ENCODE peak calls at places on chromosomes 11 and 22, in four cellular contexts. One of them, this sample, is unnamed.

GRCh38 chr11:32079511-32079910 is 11.4 kb upstream of the RCN1 start:
- DNase-seq in IMR-90: no peak
- DNase-seq in GM12878: no peak
- DNase-seq in endothelial cell of umbilical vein: no peak
- DNase-seq in this sample: no peak

GRCh38 chr11:126140106-126140931 is 71.1 kb downstream of the RPUSD4 start:
- DNase-seq in IMR-90: no peak
- DNase-seq in GM12878: no peak
- DNase-seq in endothelial cell of umbilical vein: no peak
- DNase-seq in this sample: no peak

GRCh38 chr11:801097-801780 is 3.2 kb upstream of the SLC25A22 start:
- DNase-seq in IMR-90: no peak
- DNase-seq in GM12878: no peak
- DNase-seq in endothelial cell of umbilical vein: no peak
- DNase-seq in this sample: no peak

GRCh38 chr22:45638834-45639746 is 32.5 kb upstream of the ATXN10 start:
- DNase-seq in IMR-90: no peak
- DNase-seq in GM12878: no peak
- DNase-seq in endothelial cell of umbilical vein: peak; percentile 26
- DNase-seq in this sample: peak; percentile 75

GRCh38 chr11:70625921-70626518 is 227.7 kb downstream of the CTTN start:
- DNase-seq in IMR-90: no peak
- DNase-seq in GM12878: no peak
- DNase-seq in endothelial cell of umbilical vein: no peak
- DNase-seq in this sample: no peak

GRCh38 chr11:12478743-12479142 is 101.4 kb downstream of the PARVA start:
- DNase-seq in IMR-90: peak; percentile 51
- DNase-seq in GM12878: no peak
- DNase-seq in endothelial cell of umbilical vein: no peak
- DNase-seq in this sample: no peak

GRCh38 chr11:93939084-93939780 is 81.9 kb upstream of the HEPHL1 start:
- DNase-seq in IMR-90: peak; percentile 11
- DNase-seq in GM12878: no peak
- DNase-seq in endothelial cell of umbilical vein: no peak
- DNase-seq in this sample: no peak

GRCh38 chr11:130449246-130449990 is 973 bp downstream of the ADAMTS15 start:
- DNase-seq in IMR-90: no peak
- DNase-seq in GM12878: no peak
- DNase-seq in endothelial cell of umbilical vein: no peak
- DNase-seq in this sample: no peak

GRCh38 chr11:64610596-64610995 is 19.6 kb downstream of the SLC22A12 start:
- DNase-seq in IMR-90: no peak
- DNase-seq in GM12878: no peak
- DNase-seq in endothelial cell of umbilical vein: no peak
- DNase-seq in this sample: no peak

GRCh38 chr11:19766206-19766605 is 53.6 kb downstream of the NAV2 start:
- DNase-seq in IMR-90: peak; percentile 41
- DNase-seq in GM12878: no peak
- DNase-seq in endothelial cell of umbilical vein: no peak
- DNase-seq in this sample: no peak

GRCh38 chr11:130555251-130555841 is 106.9 kb downstream of the ADAMTS15 start:
- DNase-seq in IMR-90: no peak
- DNase-seq in GM12878: no peak
- DNase-seq in endothelial cell of umbilical vein: no peak
- DNase-seq in this sample: no peak

GRCh38 chr11:95884364-95884763 is 39.5 kb downstream of the MTMR2 start:
- DNase-seq in IMR-90: peak; percentile 63
- DNase-seq in GM12878: no peak
- DNase-seq in endothelial cell of umbilical vein: peak; percentile 73
- DNase-seq in this sample: no peak

GRCh38 chr11:69217276-69218105 is 61.8 kb downstream of the SMIM38 start:
- DNase-seq in IMR-90: no peak
- DNase-seq in GM12878: no peak
- DNase-seq in endothelial cell of umbilical vein: no peak
- DNase-seq in this sample: no peak

GRCh38 chr11:108199446-108200321 is 22.8 kb downstream of the NPAT start:
- DNase-seq in IMR-90: peak; percentile 68
- DNase-seq in GM12878: peak; percentile 68
- DNase-seq in endothelial cell of umbilical vein: no peak
- DNase-seq in this sample: peak; percentile 68

GRCh38 chr11:34512810-34513673 is 552 bp downstream of the ELF5 start:
- DNase-seq in IMR-90: peak; percentile 54
- DNase-seq in GM12878: peak; percentile 7
- DNase-seq in endothelial cell of umbilical vein: peak; percentile 49
- DNase-seq in this sample: peak; percentile 79

GRCh38 chr11:112612283-112612849 is 348.9 kb upstream of the NCAM1 start:
- DNase-seq in IMR-90: no peak
- DNase-seq in GM12878: no peak
- DNase-seq in endothelial cell of umbilical vein: no peak
- DNase-seq in this sample: no peak

GRCh38 chr11:6390718-6391547 is 659 bp downstream of the SMPD1 start:
- DNase-seq in IMR-90: no peak
- DNase-seq in GM12878: no peak
- DNase-seq in endothelial cell of umbilical vein: no peak
- DNase-seq in this sample: no peak

GRCh38 chr11:83195176-83195531 is 1.6 kb downstream of the ANKRD42 start:
- DNase-seq in IMR-90: peak; percentile 1
- DNase-seq in GM12878: no peak
- DNase-seq in endothelial cell of umbilical vein: no peak
- DNase-seq in this sample: no peak

GRCh38 chr11:78256962-78257361 is 68.2 kb downstream of the USP35 start:
- DNase-seq in IMR-90: peak; percentile 92
- DNase-seq in GM12878: no peak
- DNase-seq in endothelial cell of umbilical vein: peak; percentile 91
- DNase-seq in this sample: peak; percentile 87

GRCh38 chr11:119749006-119749565 is 20.1 kb upstream of the NECTIN1 start:
- DNase-seq in IMR-90: no peak
- DNase-seq in GM12878: no peak
- DNase-seq in endothelial cell of umbilical vein: no peak
- DNase-seq in this sample: no peak

GRCh38 chr22:38163844-38164577 is 17.6 kb downstream of the PLA2G6 start:
- DNase-seq in IMR-90: no peak
- DNase-seq in GM12878: no peak
- DNase-seq in endothelial cell of umbilical vein: no peak
- DNase-seq in this sample: peak; percentile 80

GRCh38 chr22:29726104-29726503 is 6.3 kb downstream of the CABP7 start:
- DNase-seq in IMR-90: no peak
- DNase-seq in GM12878: no peak
- DNase-seq in endothelial cell of umbilical vein: no peak
- DNase-seq in this sample: peak; percentile 70

DNA sequence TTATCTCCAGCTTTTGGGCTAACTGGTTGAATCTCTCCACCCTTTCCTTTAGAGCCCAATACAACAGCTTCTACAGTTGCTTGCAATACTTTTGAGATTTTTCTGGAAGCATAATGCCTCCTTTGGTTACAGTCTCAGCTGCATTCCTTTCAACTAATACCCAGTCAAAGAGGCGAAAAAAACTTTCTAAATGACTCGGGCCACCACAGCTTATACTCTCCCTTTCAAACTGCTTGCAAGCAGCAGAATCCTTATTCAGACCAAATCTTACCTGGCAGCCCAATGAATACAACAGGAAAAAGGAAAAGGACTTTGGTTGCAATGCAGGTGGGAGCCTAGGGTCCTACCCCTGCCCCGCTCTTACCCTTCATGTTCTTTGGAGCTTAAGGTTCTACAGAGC is 15.8 kb downstream of the JAML start:
- DNase-seq in IMR-90: no peak
- DNase-seq in GM12878: no peak
- DNase-seq in endothelial cell of umbilical vein: no peak
- DNase-seq in this sample: no peak
- TF ChIP-seq FOS in IMR-90: no peak
- TF ChIP-seq FOS in GM12878: no peak
- TF ChIP-seq FOS in endothelial cell of umbilical vein: no peak
- TF ChIP-seq FOS in this sample: no peak

DNA sequence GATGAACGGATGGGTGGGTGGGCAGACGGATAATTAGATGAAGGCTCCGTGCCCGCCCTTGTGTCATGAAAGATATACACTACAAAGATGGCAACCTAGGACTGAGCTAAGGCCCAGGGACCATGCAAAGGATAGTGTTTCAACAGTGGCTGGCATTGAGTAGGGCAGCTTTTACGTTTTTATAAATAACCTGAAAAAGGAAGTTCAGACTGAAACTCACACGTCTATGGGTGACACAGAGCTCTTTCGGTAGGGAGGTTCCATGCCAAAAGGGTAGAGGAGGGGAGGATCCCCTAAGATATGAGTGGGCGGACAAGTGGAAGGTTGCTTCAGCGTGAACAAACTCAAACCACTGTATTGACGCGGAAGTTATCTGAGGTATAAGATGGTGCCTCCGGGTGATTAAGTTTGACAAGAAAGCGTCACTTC is 90.5 kb downstream of the UBASH3B start:
- DNase-seq in IMR-90: no peak
- DNase-seq in GM12878: peak; percentile 87
- DNase-seq in endothelial cell of umbilical vein: no peak
- DNase-seq in this sample: no peak
- TF ChIP-seq FOS in IMR-90: no peak
- TF ChIP-seq FOS in GM12878: no peak
- TF ChIP-seq FOS in endothelial cell of umbilical vein: no peak
- TF ChIP-seq FOS in this sample: no peak

GRCh38 chr11:14577835-14578529 is 57.8 kb upstream of the PSMA1 start:
- DNase-seq in IMR-90: no peak
- DNase-seq in GM12878: no peak
- DNase-seq in endothelial cell of umbilical vein: no peak
- DNase-seq in this sample: no peak
- TF ChIP-seq FOS in IMR-90: no peak
- TF ChIP-seq FOS in GM12878: no peak
- TF ChIP-seq FOS in endothelial cell of umbilical vein: no peak
- TF ChIP-seq FOS in this sample: no peak

GRCh38 chr11:86497310-86497709 is 122.6 kb downstream of the CCDC81 start:
- DNase-seq in IMR-90: peak; percentile 67
- DNase-seq in GM12878: no peak
- DNase-seq in endothelial cell of umbilical vein: no peak
- DNase-seq in this sample: no peak
- TF ChIP-seq FOS in IMR-90: no peak
- TF ChIP-seq FOS in GM12878: no peak
- TF ChIP-seq FOS in endothelial cell of umbilical vein: no peak
- TF ChIP-seq FOS in this sample: no peak

DNA sequence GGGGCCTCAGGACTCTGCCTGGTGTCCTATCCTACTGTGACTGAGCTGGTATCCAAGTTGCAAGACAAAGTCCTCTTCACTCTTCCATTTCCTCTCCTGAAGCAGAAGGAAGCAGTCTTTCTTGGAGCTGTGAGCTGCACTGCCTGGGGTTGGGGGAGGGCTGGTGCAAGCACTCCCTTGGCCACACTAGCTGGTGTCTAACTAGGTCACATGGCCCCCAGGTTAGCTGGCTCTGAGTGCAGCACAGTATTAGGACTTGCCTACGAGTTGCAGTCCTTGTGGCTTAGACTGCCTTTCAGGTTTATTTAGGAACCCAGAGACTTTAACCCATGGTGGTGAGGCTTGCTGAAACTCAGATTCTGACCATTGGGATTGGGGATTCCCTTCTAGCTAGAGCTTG is 138.9 kb downstream of the NELL1 start:
- DNase-seq in IMR-90: no peak
- DNase-seq in GM12878: no peak
- DNase-seq in endothelial cell of umbilical vein: no peak
- DNase-seq in this sample: no peak
- TF ChIP-seq FOS in IMR-90: no peak
- TF ChIP-seq FOS in GM12878: no peak
- TF ChIP-seq FOS in endothelial cell of umbilical vein: no peak
- TF ChIP-seq FOS in this sample: no peak

DNA sequence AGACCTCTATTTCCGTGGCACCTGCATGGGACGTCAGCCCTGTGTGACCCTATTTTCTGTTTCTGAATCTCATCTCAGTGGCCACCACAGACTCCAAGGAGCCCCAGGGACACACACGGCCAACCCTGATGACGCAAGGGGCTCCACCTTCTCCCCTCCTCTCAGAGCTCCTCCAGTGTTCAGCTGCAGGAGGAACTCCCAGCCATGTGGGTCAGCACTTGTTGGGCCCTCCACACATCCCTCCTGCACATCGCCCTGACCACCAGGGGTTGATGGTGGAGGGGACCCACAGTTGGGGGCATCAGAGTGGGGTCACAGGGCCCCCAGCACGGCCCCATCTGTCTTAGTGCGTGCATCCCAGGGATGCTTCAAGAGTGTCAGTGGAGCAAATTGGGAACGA is 499.6 kb downstream of the BRD1 start:
- DNase-seq in IMR-90: no peak
- DNase-seq in GM12878: no peak
- DNase-seq in endothelial cell of umbilical vein: no peak
- DNase-seq in this sample: no peak
- TF ChIP-seq FOS in IMR-90: no peak
- TF ChIP-seq FOS in GM12878: no peak
- TF ChIP-seq FOS in endothelial cell of umbilical vein: no peak
- TF ChIP-seq FOS in this sample: no peak

DNA sequence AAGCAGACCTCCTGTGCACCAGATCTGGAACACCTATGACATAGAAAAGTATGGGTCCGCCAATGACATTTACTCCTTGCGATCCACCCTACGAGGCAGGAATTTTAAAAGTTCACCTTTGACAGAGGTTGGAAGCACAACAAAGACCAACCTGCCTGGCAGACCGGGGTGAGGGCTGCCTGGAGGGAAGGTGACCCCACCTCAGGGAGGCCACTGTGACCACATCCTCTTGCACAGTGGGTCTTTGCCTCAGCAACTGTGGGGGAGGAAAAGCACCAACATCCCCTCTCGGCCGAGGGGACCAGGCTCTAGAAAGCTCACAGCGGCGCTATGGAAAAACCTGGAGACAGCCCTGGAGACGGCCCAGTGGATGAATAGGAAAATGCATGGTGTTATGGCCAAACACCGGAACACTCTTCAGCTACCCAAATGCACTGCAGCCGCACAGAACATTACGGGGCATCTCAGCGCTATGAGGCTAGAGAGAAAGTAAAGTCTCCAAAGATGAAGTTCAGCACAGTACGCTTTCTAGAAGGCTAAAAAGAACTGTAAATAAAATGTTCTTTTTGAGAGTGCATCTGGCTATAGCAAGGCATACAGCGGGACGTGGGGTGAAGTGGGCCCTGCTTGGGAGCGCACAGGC is 1.8 kb upstream of the SHISAL1 start:
- DNase-seq in IMR-90: no peak
- DNase-seq in GM12878: no peak
- DNase-seq in endothelial cell of umbilical vein: no peak
- DNase-seq in this sample: no peak
- TF ChIP-seq FOS in IMR-90: no peak
- TF ChIP-seq FOS in GM12878: no peak
- TF ChIP-seq FOS in endothelial cell of umbilical vein: no peak
- TF ChIP-seq FOS in this sample: no peak

DNA sequence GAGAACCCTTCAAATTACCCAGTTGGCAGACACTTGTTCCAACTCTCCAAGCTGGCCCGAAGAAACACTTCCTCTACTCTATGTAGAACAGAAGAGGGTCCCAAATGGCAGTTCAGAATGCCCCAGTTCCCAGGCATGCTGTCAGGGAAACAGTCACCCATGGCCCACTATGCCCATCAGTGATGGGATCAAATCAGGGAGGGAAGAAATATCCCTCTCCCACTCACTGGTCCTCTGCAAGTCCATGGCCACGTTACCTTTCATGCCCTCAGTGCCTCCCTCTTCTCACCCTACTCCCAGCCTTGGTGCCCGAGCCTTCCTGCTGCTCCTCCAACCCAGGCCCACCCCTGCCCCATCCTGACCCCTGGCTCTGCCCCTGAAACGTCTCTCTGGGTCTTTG is 16.6 kb downstream of the APOL3 start:
- DNase-seq in IMR-90: no peak
- DNase-seq in GM12878: no peak
- DNase-seq in endothelial cell of umbilical vein: no peak
- DNase-seq in this sample: no peak
- TF ChIP-seq FOS in IMR-90: no peak
- TF ChIP-seq FOS in GM12878: no peak
- TF ChIP-seq FOS in endothelial cell of umbilical vein: no peak
- TF ChIP-seq FOS in this sample: no peak

This sample was measured in K562.